ENCODE peak calls at places on chromosomes 16 and 17, in seven cellular contexts. H, U, Y, F, J, M and N are unnamed samples.

GRCh38 chr17:81385320-81386111 is 9.7 kb upstream of the BAHCC1 start:
- DNase-seq in U (no peak), J (no peak), H (no peak), F (no peak), Y (no peak), M (no peak), N (no peak)

GRCh38 chr17:28227278-28228108 is 91.5 kb upstream of the TMEM97 start:
- DNase-seq in J (peak; percentile 100), Y (no peak), U (peak; percentile 99), H (peak; percentile 92), F (peak; percentile 59), M (peak; percentile 98), N (peak; percentile 89)

GRCh38 chr16:2194166-2194834 is 2.1 kb downstream of the CASKIN1 start:
- DNase-seq in Y (peak; percentile 27), J (no peak), H (no peak), U (peak; percentile 40), M (no peak), F (peak; percentile 41), N (no peak)

GRCh38 chr17:19740933-19741332 is 7.2 kb downstream of the ALDH3A1 start:
- DNase-seq in H (no peak), J (no peak), M (no peak), U (no peak), Y (no peak), F (no peak), N (no peak)

GRCh38 chr17:77693301-77693700 is 265.2 kb upstream of the TNRC6C start:
- DNase-seq in M (no peak), H (no peak), Y (no peak), J (peak; percentile 26), U (no peak), F (no peak), N (no peak)

GRCh38 chr16:19329932-19330331 is 44.4 kb downstream of the CLEC19A start:
- DNase-seq in J (no peak), H (no peak), F (peak; percentile 8), M (no peak), Y (no peak), U (peak; percentile 44), N (peak; percentile 8)

GRCh38 chr16:81552743-81553079 is 108.1 kb downstream of the CMIP start:
- DNase-seq in M (no peak), H (no peak), F (no peak), J (no peak), U (no peak), Y (no peak), N (no peak)

GRCh38 chr17:57900991-57901743 is 51.3 kb upstream of the MRPS23 start:
- DNase-seq in M (no peak), H (no peak), J (no peak), Y (no peak), U (no peak), F (no peak), N (no peak)

GRCh38 chr16:84706856-84707255 is 7.1 kb downstream of the USP10 start:
- DNase-seq in U (no peak), Y (no peak), F (no peak), M (no peak), J (no peak), H (no peak), N (no peak)

GRCh38 chr16:31400191-31400590 is 7.1 kb downstream of the ITGAD start:
- DNase-seq in J (no peak), U (no peak), M (no peak), F (no peak), Y (no peak), H (no peak), N (no peak)

GRCh38 chr17:7477392-7478275 is 1.8 kb downstream of the ZBTB4 start:
- DNase-seq in J (no peak), H (no peak), U (no peak), M (no peak), Y (peak; percentile 95), F (peak; percentile 99), N (peak; percentile 41)

GRCh38 chr17:38904892-38905291 is 20.5 kb upstream of the LASP1NB start:
- DNase-seq in J (no peak), Y (no peak), F (no peak), M (no peak), U (no peak), H (no peak), N (no peak)

GRCh38 chr16:61829631-61830030 is 206.6 kb downstream of the CDH8 start:
- DNase-seq in U (no peak), M (no peak), H (peak; percentile 55), F (no peak), J (no peak), Y (no peak), N (no peak)

GRCh38 chr17:47253541-47254402 is at the start of gene ITGB3:
- DNase-seq in M (peak; percentile 84), Y (peak; percentile 67), H (peak; percentile 65), J (peak; percentile 86), U (peak; percentile 82), F (peak; percentile 83), N (peak; percentile 85)

GRCh38 chr17:33908363-33909064 is 346.6 kb upstream of the CCL2 start:
- DNase-seq in H (no peak), Y (no peak), U (no peak), F (no peak), M (no peak), J (no peak), N (no peak)

GRCh38 chr16:4383591-4384495 is 12.2 kb downstream of the VASN start:
- DNase-seq in M (no peak), J (no peak), U (no peak), H (no peak), F (no peak), Y (no peak), N (no peak)

GRCh38 chr17:78359936-78360370 is at the start of gene SOCS3:
- DNase-seq in H (peak; percentile 96), M (peak; percentile 89), F (peak; percentile 98), U (peak; percentile 99), Y (peak; percentile 94), J (peak; percentile 96), N (peak; percentile 97)

GRCh38 chr17:77228224-77229215 is 87.8 kb downstream of the SEC14L1 start:
- DNase-seq in M (no peak), J (no peak), H (no peak), F (no peak), U (peak; percentile 22), Y (no peak), N (no peak)

GRCh38 chr16:56343661-56344517 is 81.5 kb downstream of the AMFR start:
- DNase-seq in F (no peak), J (no peak), U (no peak), M (no peak), Y (no peak), H (no peak), N (no peak)

GRCh38 chr16:85126731-85127662 is 14.7 kb upstream of the CIBAR2 start:
- DNase-seq in H (peak; percentile 48), F (peak; percentile 89), Y (peak; percentile 93), U (peak; percentile 37), M (peak; percentile 66), J (no peak), N (peak; percentile 22)

GRCh38 chr16:27463741-27464662 is 62.0 kb downstream of the IL21R start:
- DNase-seq in U (no peak), M (no peak), H (no peak), F (no peak), Y (no peak), J (no peak), N (no peak)

DNA sequence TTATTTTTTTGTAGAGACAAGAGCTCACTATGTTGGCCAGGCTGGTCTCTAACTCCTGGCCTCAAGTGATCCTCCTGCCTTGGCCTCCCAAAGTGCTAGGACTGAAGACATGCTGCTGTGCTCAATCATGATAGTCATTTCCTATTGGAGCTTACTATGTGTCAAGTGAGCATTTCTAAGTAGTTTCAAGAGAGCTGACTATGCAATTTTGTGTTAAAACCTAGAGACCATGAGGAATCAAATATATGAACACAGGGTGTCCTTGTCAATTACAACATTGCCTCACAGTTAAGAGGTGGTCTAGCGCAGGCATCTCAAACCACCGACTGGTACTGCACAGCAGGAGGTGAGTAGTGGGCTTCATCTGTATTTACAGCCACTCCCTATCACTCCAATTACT is 37.8 kb downstream of the MYH11 start:
- DNase-seq in U (no peak), Y (no peak), J (no peak), H (no peak), M (no peak), F (no peak), N (no peak)
- H3K4ac ChIP-seq in U (no peak overlapping the region), Y (no peak overlapping the region), J (no peak overlapping the region), H (no peak overlapping the region), M (no peak overlapping the region), F (no peak overlapping the region), N (no peak overlapping the region)

GRCh38 chr16:86730597-86730996 is 152.2 kb downstream of the FOXL1 start:
- DNase-seq in H (no peak), M (no peak), J (no peak), U (no peak), F (no peak), Y (no peak), N (no peak)
- H3K4ac ChIP-seq in H (no peak overlapping the region), M (no peak overlapping the region), J (no peak overlapping the region), U (no peak overlapping the region), F (no peak overlapping the region), Y (no peak overlapping the region), N (no peak overlapping the region)

GRCh38 chr16:10752843-10753523 is 9.3 kb downstream of the NUBP1 start:
- DNase-seq in F (no peak), M (no peak), U (no peak), Y (no peak), J (no peak), H (no peak), N (peak; percentile 31)

GRCh38 chr16:10751291-10751697 is 7.7 kb downstream of the NUBP1 start:
- DNase-seq in F (peak; percentile 37), U (peak; percentile 34), Y (no peak), M (no peak), J (no peak), H (no peak), N (peak; percentile 17)

GRCh38 chr16:10754941-10755340 is 11.3 kb downstream of the NUBP1 start:
- DNase-seq in Y (peak; percentile 82), M (no peak), U (no peak), H (no peak), J (no peak), F (peak; percentile 55), N (peak; percentile 27)

GRCh38 chr16:10750793-10751192 is 7.2 kb downstream of the NUBP1 start:
- DNase-seq in U (no peak), F (no peak), J (no peak), Y (no peak), M (no peak), H (no peak), N (no peak)

DNA sequence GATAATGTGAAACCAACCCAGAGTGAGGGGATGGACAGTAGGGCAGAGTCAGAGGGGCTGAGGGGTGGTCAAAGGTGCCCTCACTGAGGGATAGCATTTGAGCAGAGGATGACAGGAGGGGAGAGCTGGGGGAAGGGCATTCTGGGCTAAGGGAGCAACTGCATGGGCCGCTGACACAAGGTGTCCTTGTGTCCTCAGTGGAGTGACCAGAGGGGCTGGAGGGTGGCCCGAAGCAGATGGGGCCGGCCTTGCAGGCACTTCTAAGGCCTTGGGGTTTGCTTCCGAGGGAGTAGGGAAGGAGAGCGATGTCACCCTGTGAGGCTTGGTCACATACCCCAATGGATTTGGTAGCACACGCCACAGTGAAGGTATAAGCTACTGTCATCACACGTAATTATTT is 10.0 kb downstream of the NUBP1 start:
- DNase-seq in M (no peak), Y (no peak), H (no peak), U (no peak), F (no peak), J (no peak), N (no peak)
- H3K4ac ChIP-seq in M (no peak overlapping the region), Y (no peak overlapping the region), H (no peak overlapping the region), U (no peak overlapping the region), F (no peak overlapping the region), J (no peak overlapping the region), N (no peak overlapping the region)

DNA sequence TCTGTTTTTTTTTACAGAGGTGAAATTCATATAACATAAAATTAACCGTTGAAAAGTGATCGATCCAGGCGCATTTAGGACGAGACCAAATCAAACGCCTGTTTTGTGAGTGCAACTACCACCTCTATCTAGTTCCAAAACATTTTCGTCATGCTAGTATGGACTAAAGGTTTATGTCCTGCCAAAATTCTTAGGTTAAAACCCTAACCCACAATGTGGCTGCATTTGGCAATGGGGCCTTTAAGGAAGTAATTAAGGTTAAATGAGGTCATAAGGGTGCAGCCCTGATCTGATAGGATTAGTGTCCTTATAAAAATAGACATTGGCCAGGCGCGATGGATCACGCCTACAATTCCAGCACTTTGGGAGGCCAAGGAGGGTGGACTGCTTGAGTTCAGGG is 32.8 kb upstream of the RCVRN start:
- DNase-seq in J (no peak), F (no peak), U (no peak), H (no peak), M (no peak), Y (no peak), N (no peak)
- H3K4ac ChIP-seq in J (no peak overlapping the region), F (no peak overlapping the region), U (no peak overlapping the region), H (no peak overlapping the region), M (no peak overlapping the region), Y (no peak overlapping the region), N (no peak overlapping the region)